ENCODE peak calls at places on chromosomes 12 and 14, in seven cellular contexts. One of them, this sample, is unnamed. For H3K27me3, the result is how much of the 10 kb centered on the place peaks cover.

GRCh38 chr14:74712499-74713394 is at the start of the genes AREL1 and FCF1:
- DNase-seq in K562: peak
- DNase-seq in hepatocyte: peak
- DNase-seq in PC-3: peak
- DNase-seq in HCT116: peak
- DNase-seq in MM.1S: peak
- DNase-seq in pancreas: peak
- DNase-seq in this sample: peak

GRCh38 chr12:68746572-68747180 is 700 bp downstream of the SLC35E3 start:
- DNase-seq in pancreas: peak
- DNase-seq in MM.1S: peak
- DNase-seq in K562: peak
- DNase-seq in PC-3: peak
- DNase-seq in hepatocyte: peak
- DNase-seq in HCT116: no peak
- DNase-seq in this sample: peak

GRCh38 chr12:29858270-29858786 is 74.6 kb upstream of the TMTC1 start:
- DNase-seq in hepatocyte: no peak
- DNase-seq in MM.1S: no peak
- DNase-seq in pancreas: no peak
- DNase-seq in HCT116: no peak
- DNase-seq in K562: no peak
- DNase-seq in PC-3: no peak
- DNase-seq in this sample: no peak

GRCh38 chr14:54570651-54571415 is 3.9 kb downstream of the SAMD4A start:
- DNase-seq in pancreas: no peak
- DNase-seq in K562: no peak
- DNase-seq in HCT116: no peak
- DNase-seq in PC-3: peak
- DNase-seq in hepatocyte: no peak
- DNase-seq in MM.1S: no peak
- DNase-seq in this sample: no peak

GRCh38 chr14:23320584-23321571 is at the start of gene PABPN1:
- DNase-seq in MM.1S: peak
- DNase-seq in pancreas: peak
- DNase-seq in PC-3: peak
- DNase-seq in K562: peak
- DNase-seq in hepatocyte: peak
- DNase-seq in HCT116: peak
- DNase-seq in this sample: peak

GRCh38 chr12:30797689-30798088 is 42.9 kb upstream of the CAPRIN2 start:
- DNase-seq in MM.1S: no peak
- DNase-seq in HCT116: no peak
- DNase-seq in PC-3: no peak
- DNase-seq in pancreas: no peak
- DNase-seq in hepatocyte: no peak
- DNase-seq in K562: no peak
- DNase-seq in this sample: no peak

GRCh38 chr14:61503167-61503801 is 181.9 kb downstream of the PRKCH start:
- DNase-seq in hepatocyte: no peak
- DNase-seq in K562: no peak
- DNase-seq in PC-3: no peak
- DNase-seq in HCT116: no peak
- DNase-seq in pancreas: no peak
- DNase-seq in MM.1S: no peak
- DNase-seq in this sample: no peak

GRCh38 chr14:67397536-67397935 is 14.4 kb downstream of the PLEK2 start:
- DNase-seq in HCT116: no peak
- DNase-seq in PC-3: no peak
- DNase-seq in K562: no peak
- DNase-seq in pancreas: no peak
- DNase-seq in MM.1S: no peak
- DNase-seq in hepatocyte: no peak
- DNase-seq in this sample: no peak

GRCh38 chr12:19988918-19989317 is 379.4 kb upstream of the PDE3A start:
- DNase-seq in K562: no peak
- DNase-seq in pancreas: no peak
- DNase-seq in PC-3: no peak
- DNase-seq in HCT116: no peak
- DNase-seq in MM.1S: no peak
- DNase-seq in hepatocyte: no peak
- DNase-seq in this sample: no peak

DNA sequence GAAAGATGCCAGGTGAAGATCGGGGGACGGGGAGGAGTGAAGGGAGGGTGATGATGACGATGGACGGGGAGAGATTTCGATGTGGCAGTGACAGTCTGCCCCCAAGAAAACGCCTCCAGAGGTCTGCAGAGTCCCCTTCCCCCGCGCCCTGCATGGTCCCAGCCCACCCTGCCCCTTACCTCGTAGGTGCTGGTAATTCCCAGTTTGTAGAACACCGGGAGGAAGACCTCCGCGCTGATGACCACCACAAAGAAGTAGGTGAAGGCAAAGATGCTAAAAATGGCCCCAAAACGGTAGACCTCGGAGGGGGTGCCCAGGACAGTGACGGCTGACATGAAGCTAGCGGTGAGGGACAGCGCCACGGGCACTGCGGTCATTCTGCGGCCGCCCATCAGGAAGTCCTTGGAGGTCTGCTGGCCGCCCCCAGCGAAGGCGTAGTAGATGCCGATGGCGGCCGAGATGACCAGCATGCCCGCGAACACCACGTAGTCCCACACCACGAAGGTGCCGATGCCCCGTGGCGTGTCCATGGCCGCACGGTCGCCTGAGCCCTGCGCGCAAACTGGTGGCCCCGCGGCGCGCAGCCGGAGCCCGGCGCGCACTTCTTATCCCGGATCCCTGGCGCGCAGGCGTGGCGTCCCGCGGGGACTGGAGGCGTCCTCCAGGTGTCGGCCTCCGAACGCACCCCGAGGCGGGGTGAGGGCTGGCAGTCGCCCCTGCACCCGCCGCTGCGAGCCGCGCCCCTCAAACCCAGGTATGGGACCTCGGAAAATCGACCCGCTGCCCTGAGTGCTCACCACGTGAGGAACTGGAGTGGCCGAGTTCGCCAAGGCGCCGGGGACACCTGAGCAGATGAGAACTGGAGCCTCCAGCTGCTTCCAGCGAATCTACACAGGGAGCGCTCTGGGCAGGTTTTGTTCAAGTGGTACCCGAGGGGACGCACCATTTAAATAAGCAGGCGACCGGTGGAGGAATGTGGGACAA is at the start of gene SLC5A8:
- DNase-seq in pancreas: no peak
- DNase-seq in HCT116: no peak
- DNase-seq in K562: no peak
- DNase-seq in MM.1S: no peak
- DNase-seq in hepatocyte: peak
- DNase-seq in PC-3: no peak
- DNase-seq in this sample: no peak
- H3K4me3 ChIP-seq in pancreas: no peak
- H3K4me3 ChIP-seq in HCT116: no peak
- H3K4me3 ChIP-seq in K562: no peak
- H3K4me3 ChIP-seq in MM.1S: no peak
- H3K4me3 ChIP-seq in hepatocyte: no peak
- H3K4me3 ChIP-seq in PC-3: no peak
- H3K4me3 ChIP-seq in this sample: peak

GRCh38 chr14:105065280-105066228 is at the start of gene GPR132:
- DNase-seq in PC-3: peak
- DNase-seq in HCT116: no peak
- DNase-seq in MM.1S: peak
- DNase-seq in hepatocyte: peak
- DNase-seq in pancreas: no peak
- DNase-seq in K562: no peak
- DNase-seq in this sample: peak

GRCh38 chr14:105064001-105064400 is 1.2 kb downstream of the GPR132 start:
- DNase-seq in MM.1S: no peak
- DNase-seq in HCT116: no peak
- DNase-seq in PC-3: no peak
- DNase-seq in hepatocyte: no peak
- DNase-seq in K562: no peak
- DNase-seq in pancreas: no peak
- DNase-seq in this sample: no peak

GRCh38 chr14:105066285-105067071 is 1.2 kb upstream of the GPR132 start:
- DNase-seq in K562: no peak
- DNase-seq in hepatocyte: peak
- DNase-seq in HCT116: no peak
- DNase-seq in PC-3: no peak
- DNase-seq in MM.1S: no peak
- DNase-seq in pancreas: no peak
- DNase-seq in this sample: no peak

GRCh38 chr14:105063041-105063440 is 2.2 kb downstream of the GPR132 start:
- DNase-seq in MM.1S: no peak
- DNase-seq in pancreas: no peak
- DNase-seq in PC-3: no peak
- DNase-seq in K562: no peak
- DNase-seq in HCT116: no peak
- DNase-seq in hepatocyte: no peak
- DNase-seq in this sample: no peak

GRCh38 chr14:105064721-105065143 is 498 bp downstream of the GPR132 start:
- DNase-seq in K562: peak
- DNase-seq in MM.1S: peak
- DNase-seq in pancreas: no peak
- DNase-seq in HCT116: no peak
- DNase-seq in PC-3: peak
- DNase-seq in hepatocyte: peak
- DNase-seq in this sample: no peak
- H3K27ac ChIP-seq in K562: no peak
- H3K27ac ChIP-seq in MM.1S: peak
- H3K27ac ChIP-seq in pancreas: peak
- H3K27ac ChIP-seq in HCT116: no peak
- H3K27ac ChIP-seq in PC-3: no peak
- H3K27ac ChIP-seq in hepatocyte: peak
- H3K27ac ChIP-seq in this sample: peak

GRCh38 chr14:76331328-76332011 is 44.5 kb upstream of the ESRRB start:
- DNase-seq in MM.1S: no peak
- DNase-seq in HCT116: no peak
- DNase-seq in hepatocyte: no peak
- DNase-seq in K562: no peak
- DNase-seq in PC-3: no peak
- DNase-seq in pancreas: no peak
- DNase-seq in this sample: no peak

GRCh38 chr14:76330411-76331327 is 45.3 kb upstream of the ESRRB start:
- DNase-seq in pancreas: no peak
- DNase-seq in PC-3: no peak
- DNase-seq in hepatocyte: no peak
- DNase-seq in MM.1S: no peak
- DNase-seq in K562: no peak
- DNase-seq in HCT116: no peak
- DNase-seq in this sample: no peak

GRCh38 chr14:76328457-76329137 is 47.3 kb upstream of the ESRRB start:
- DNase-seq in MM.1S: no peak
- DNase-seq in hepatocyte: no peak
- DNase-seq in PC-3: no peak
- DNase-seq in K562: no peak
- DNase-seq in pancreas: no peak
- DNase-seq in HCT116: no peak
- DNase-seq in this sample: no peak

GRCh38 chr14:76329150-76329881 is 46.6 kb upstream of the ESRRB start:
- DNase-seq in PC-3: no peak
- DNase-seq in pancreas: no peak
- DNase-seq in K562: no peak
- DNase-seq in MM.1S: no peak
- DNase-seq in HCT116: no peak
- DNase-seq in hepatocyte: no peak
- DNase-seq in this sample: no peak

DNA sequence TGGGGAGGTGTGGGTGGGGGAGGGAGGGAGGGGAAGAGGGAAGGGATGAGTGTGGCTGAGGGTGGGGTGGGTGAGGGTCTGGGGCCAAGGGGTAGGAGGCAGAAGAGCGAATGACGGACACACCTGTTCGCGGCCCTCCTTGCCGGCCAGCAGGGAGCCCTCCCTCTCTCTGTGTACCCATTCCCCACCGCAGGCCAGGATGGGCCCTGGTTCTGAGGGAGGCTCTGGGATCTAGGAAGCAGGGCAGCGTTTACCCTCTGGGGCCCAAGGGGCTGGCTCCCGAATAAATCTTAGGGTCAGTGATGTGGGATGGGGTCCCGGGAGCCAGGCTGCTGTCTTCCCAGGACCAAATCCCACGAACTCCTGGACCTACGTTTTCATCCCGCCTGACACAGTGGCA is 46.0 kb upstream of the ESRRB start:
- DNase-seq in PC-3: no peak
- DNase-seq in pancreas: no peak
- DNase-seq in hepatocyte: no peak
- DNase-seq in MM.1S: no peak
- DNase-seq in HCT116: no peak
- DNase-seq in K562: no peak
- DNase-seq in this sample: no peak
- H3K27me3 ChIP-seq in PC-3: under half
- H3K27me3 ChIP-seq in pancreas: under half
- H3K27me3 ChIP-seq in hepatocyte: under half
- H3K27me3 ChIP-seq in MM.1S: under half
- H3K27me3 ChIP-seq in HCT116: under half
- H3K27me3 ChIP-seq in K562: under half
- H3K27me3 ChIP-seq in this sample: under half

GRCh38 chr12:105334568-105334967 is 4.1 kb downstream of the C12orf75 start:
- DNase-seq in HCT116: no peak
- DNase-seq in pancreas: no peak
- DNase-seq in MM.1S: no peak
- DNase-seq in hepatocyte: no peak
- DNase-seq in K562: no peak
- DNase-seq in PC-3: peak
- DNase-seq in this sample: no peak
- H3K4me3 ChIP-seq in HCT116: no peak
- H3K4me3 ChIP-seq in pancreas: no peak
- H3K4me3 ChIP-seq in MM.1S: no peak
- H3K4me3 ChIP-seq in hepatocyte: no peak
- H3K4me3 ChIP-seq in K562: no peak
- H3K4me3 ChIP-seq in PC-3: no peak
- H3K4me3 ChIP-seq in this sample: no peak

DNA sequence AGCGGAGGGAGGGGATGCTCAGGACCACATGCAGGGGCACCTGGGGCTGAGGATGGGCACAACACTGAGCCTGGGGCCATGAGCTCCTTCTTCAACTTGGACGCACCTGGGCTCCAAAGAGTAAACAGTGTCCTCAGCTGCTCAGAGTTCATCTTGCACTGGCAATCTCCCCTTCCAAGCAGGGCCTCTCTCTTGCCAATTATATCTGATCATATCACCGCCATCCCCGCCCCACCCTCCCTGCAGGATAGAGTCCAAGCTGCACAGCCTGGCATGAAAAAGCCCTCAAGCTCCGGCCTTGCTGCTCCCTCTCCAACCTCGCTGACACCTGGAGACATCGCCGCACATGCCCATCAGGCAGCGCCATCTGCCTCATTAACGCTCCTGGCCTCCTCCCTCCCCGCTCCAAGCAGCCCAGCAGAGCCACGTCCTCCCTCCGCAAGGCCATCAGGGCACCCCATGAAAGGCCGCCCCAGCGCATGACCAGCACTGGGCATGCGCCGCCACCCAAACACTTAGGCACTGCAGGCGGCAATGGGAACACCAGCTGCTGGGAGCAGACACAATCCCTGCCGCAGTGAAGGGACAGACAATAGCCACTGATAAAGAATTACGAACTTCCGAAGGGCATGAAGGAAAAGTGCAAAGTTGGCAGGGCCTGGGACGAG is 88.8 kb downstream of the CHGA start:
- DNase-seq in HCT116: no peak
- DNase-seq in pancreas: no peak
- DNase-seq in MM.1S: no peak
- DNase-seq in PC-3: no peak
- DNase-seq in hepatocyte: no peak
- DNase-seq in K562: no peak
- DNase-seq in this sample: no peak
- H3K27ac ChIP-seq in HCT116: no peak
- H3K27ac ChIP-seq in pancreas: no peak
- H3K27ac ChIP-seq in MM.1S: no peak
- H3K27ac ChIP-seq in PC-3: no peak
- H3K27ac ChIP-seq in hepatocyte: no peak
- H3K27ac ChIP-seq in K562: no peak
- H3K27ac ChIP-seq in this sample: no peak

This sample was measured in cardiac muscle cell.